ENCODE peak calls at places on chromosomes 12 and 14, in seven cellular contexts. D is upper lobe of left lung, F is adrenal gland, A is GM12891, M is stomach, R is vagina, L is tibial nerve. I is an unnamed sample.

GRCh38 chr14:37027188-37027824 is 145.1 kb downstream of the SLC25A21 start:
- DNase-seq in D (no peak), L (no peak), A (no peak), M (no peak), F (no peak), R (no peak), I (no peak)

GRCh38 chr12:124381454-124382207 is 86.7 kb downstream of the RFLNA start:
- DNase-seq in L (peak; percentile 91), R (peak; percentile 97), F (peak; percentile 97), A (no peak), D (peak; percentile 97), M (peak; percentile 92), I (no peak)

GRCh38 chr14:64760146-64760755 is 56.0 kb downstream of the PLEKHG3 start:
- DNase-seq in F (peak; percentile 31), A (peak; percentile 70), R (no peak), M (peak; percentile 70), D (no peak), L (peak; percentile 26), I (peak; percentile 63)

GRCh38 chr12:84912191-84913142 is at the start of gene SLC6A15:
- DNase-seq in D (peak; percentile 87), L (no peak), R (peak; percentile 92), F (no peak), M (no peak), A (peak; percentile 6), I (no peak)

GRCh38 chr12:64625243-64626077 is 15.2 kb downstream of the RASSF3 start:
- DNase-seq in M (peak; percentile 47), A (no peak), L (peak; percentile 23), F (peak; percentile 77), R (no peak), D (no peak), I (no peak)

GRCh38 chr14:69928111-69928523 is 48.9 kb downstream of the SMOC1 start:
- DNase-seq in R (no peak), D (no peak), A (no peak), F (no peak), M (no peak), L (no peak), I (peak; percentile 13)

GRCh38 chr12:92362785-92363184 is 217.1 kb upstream of the BTG1 start:
- DNase-seq in F (no peak), A (no peak), D (no peak), L (no peak), M (no peak), R (no peak), I (no peak)

GRCh38 chr12:112314981-112315380 is 67.2 kb downstream of the HECTD4 start:
- DNase-seq in F (no peak), D (no peak), M (no peak), R (no peak), A (no peak), L (no peak), I (no peak)

GRCh38 chr12:131621701-131622421 is 89.0 kb upstream of the SFSWAP start:
- DNase-seq in L (no peak), A (no peak), M (no peak), D (no peak), R (no peak), F (no peak), I (no peak)

GRCh38 chr12:41899577-41899976 is 245.1 kb downstream of the GXYLT1 start:
- DNase-seq in D (no peak), A (no peak), M (no peak), R (no peak), F (no peak), L (no peak), I (no peak)

GRCh38 chr14:99660794-99661193 is 15.9 kb downstream of the HHIPL1 start:
- DNase-seq in R (no peak), A (no peak), D (no peak), M (no peak), F (no peak), L (no peak), I (no peak)

GRCh38 chr14:99946652-99947489 is 118.4 kb upstream of the EVL start:
- DNase-seq in L (no peak), A (peak; percentile 72), M (peak; percentile 55), D (peak; percentile 82), F (no peak), R (no peak), I (peak; percentile 60)

GRCh38 chr12:69007166-69007857 is 74.3 kb upstream of the CPM start:
- DNase-seq in D (no peak), M (peak; percentile 29), L (no peak), R (no peak), A (no peak), F (no peak), I (no peak)

GRCh38 chr12:92602930-92603623 is 99.7 kb upstream of the PLEKHG7 start:
- DNase-seq in R (no peak), D (no peak), A (no peak), M (no peak), L (no peak), F (no peak), I (no peak)

GRCh38 chr12:122830517-122831214 is 4.6 kb upstream of the HIP1R start:
- DNase-seq in M (no peak), A (no peak), D (no peak), L (no peak), R (no peak), F (no peak), I (peak; percentile 81)

GRCh38 chr12:89529738-89530137 is 3.9 kb upstream of the POC1B start:
- DNase-seq in D (no peak), M (no peak), L (no peak), R (no peak), A (peak; percentile 16), F (no peak), I (peak; percentile 37)

GRCh38 chr12:89528434-89528833 is 2.6 kb upstream of the POC1B start:
- DNase-seq in L (no peak), F (no peak), A (no peak), D (no peak), M (no peak), R (no peak), I (no peak)

GRCh38 chr12:89525002-89525823 is 617 bp upstream of the GALNT4 start:
- DNase-seq in L (no peak), M (peak; percentile 52), R (no peak), F (peak; percentile 22), A (peak; percentile 25), D (peak; percentile 91), I (peak; percentile 27)

GRCh38 chr12:89524201-89525001 is at the start of gene GALNT4:
- DNase-seq in D (peak; percentile 90), A (peak; percentile 77), L (peak; percentile 85), F (peak; percentile 88), M (peak; percentile 90), R (peak; percentile 94), I (peak; percentile 83)

GRCh38 chr12:89525824-89526770 is at the start of gene POC1B:
- DNase-seq in D (peak; percentile 93), A (peak; percentile 67), F (peak; percentile 74), L (peak; percentile 65), R (no peak), M (peak; percentile 80), I (peak; percentile 74)
- TF ChIP-seq POLR2A in D (peak; percentile 50), A (no peak), F (peak; percentile 50), L (peak; percentile 57), R (no peak), M (no peak), I (no peak)

DNA sequence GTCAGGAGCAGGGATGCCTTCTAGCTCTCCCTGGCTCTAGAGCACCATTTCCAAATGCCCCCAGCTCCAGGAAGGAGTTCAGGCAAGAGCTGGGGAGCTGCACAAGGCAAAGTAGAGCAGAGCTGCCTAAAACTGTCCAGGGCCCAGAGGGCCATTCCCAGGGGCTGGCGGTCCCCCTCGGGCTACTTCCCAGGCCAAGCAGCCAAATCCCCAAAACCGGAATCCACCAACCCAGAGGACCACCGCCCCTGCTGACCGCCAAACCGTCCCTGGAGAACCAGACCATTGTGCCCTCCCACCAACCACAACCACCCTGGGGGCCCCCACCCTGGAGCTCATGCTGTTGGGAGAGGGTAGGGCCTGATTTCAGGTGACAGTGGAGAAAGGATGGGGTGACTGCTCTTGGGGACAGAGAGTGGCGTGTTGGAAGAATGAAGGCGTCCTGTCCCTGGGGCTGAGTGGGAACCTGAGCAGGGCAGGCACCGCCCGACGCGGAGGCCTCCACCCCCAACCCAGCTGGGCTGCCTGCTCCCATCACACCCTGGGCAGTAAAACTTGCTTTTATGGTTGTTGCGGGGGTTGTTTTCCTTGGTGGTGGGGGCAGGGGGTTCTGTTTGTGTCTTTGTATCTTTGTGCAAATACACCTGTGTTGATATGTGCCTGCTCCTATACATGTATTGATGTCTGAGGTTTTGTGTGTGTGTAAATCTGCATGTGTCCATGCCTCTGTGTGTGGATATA is 24.0 kb upstream of the KRT78 start:
- DNase-seq in R (no peak), L (no peak), D (no peak), A (no peak), M (no peak), F (no peak), I (no peak)
- TF ChIP-seq POLR2A in R (no peak), L (no peak), D (no peak), A (no peak), M (no peak), F (no peak), I (no peak)

DNA sequence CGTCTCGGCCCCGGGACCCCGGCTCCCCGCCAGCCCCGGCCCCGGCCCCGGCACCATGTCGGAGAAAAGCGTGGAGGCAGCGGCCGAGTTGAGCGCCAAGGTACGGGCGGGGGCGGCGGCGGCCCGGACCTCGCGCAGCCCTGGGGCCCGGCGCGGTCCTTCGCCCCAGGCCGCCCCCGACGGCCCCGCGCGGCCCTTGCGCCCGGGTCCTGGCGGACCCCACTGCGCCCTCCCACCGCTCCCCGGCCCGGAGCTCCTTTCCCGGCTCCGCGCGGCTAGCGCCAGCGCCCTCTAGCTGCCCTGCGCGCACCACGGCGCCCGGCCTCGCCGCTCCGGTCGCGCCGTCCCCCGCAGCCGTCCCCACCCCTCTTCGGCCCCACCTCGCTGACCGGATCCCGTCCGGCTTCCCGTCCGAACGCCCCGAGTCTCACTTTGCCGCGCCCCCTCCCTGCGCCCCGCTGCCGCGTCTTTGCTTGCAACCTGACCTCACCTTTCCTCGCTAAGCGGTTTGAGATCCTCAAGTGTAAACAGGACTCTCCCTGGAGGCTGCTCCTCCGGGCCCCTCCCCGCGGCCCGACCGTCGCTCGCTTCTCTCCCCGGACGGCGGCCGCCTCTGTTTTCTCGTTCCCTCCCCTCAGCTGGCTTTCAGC is 613 bp downstream of the PTMS start:
- DNase-seq in D (peak; percentile 96), L (peak; percentile 65), M (peak; percentile 79), R (no peak), F (peak; percentile 66), A (no peak), I (no peak)
- TF ChIP-seq POLR2A in D (peak; percentile 7), L (peak; percentile 33), M (no peak), R (peak; percentile 35), F (no peak), A (no peak), I (peak; percentile 15)

DNA sequence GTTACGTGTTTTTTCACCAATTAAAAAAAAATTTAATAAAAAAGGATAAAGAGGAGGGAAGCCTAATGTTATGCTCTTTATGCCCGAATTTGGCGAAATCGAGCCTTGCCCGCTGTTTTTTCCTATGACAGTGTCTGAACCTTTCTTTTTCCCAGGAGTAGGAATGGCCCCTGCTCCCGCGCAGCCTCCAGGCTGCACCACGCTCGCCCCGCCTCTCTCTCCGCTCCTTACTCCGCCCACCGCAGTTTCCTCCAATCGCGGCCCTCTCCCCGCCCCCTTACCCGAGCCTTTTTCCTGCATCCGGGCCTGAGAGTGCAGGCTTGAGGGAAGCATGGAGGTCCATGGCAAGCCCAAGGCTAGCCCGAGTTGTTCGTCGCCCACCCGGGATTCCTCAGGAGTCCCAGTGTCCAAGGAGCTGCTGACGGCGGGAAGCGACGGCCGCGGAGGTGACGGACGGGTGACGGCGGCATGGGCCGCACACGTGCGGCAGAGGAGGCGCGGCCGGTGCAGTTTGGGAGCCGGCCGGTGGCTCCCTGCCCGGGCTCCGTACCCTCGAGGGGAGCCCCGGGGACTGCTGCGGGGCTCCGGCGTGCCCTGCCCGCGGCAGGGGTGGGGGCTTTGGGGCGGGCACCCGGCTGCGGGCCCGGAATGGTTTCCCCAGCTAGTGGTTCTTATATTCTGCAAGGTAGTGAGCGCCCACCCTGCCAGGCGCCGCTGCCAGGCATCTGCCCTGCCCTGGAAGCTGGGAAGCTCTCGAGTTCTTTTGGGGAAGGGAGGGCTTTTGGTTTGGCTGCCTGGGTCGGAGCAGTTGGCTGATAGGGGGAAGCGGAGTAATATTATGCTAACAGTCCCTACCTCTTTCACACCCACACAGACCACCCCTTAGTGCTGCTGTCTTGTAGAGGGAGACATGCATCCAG is at the start of gene NOPCHAP1:
- DNase-seq in M (peak; percentile 94), R (peak; percentile 90), F (peak; percentile 92), D (peak; percentile 95), L (peak; percentile 96), A (peak; percentile 79), I (peak; percentile 86)
- TF ChIP-seq POLR2A in M (no peak), R (peak; percentile 38), F (peak; percentile 65), D (peak; percentile 83), L (peak; percentile 79), A (peak; percentile 64), I (peak; percentile 92)

I was measured in H54.